ENCODE peak calls at places on chromosomes 6 and 20, in ten cellular contexts. B is cardiac muscle cell; R is HepG2; Z is right atrium auricular region; J is brain microvascular endothelial cell; F is vagina; H is hepatocyte; D is Peyer's patch; Y is AG04450; A is CD8-positive, alpha-beta T cell. U is an unnamed sample.

GRCh38 chr6:168121308-168121665 is 42.3 kb upstream of the FRMD1 start:
- DNase-seq in F (peak; percentile 67), R (no peak), Z (peak; percentile 11), B (no peak), J (no peak), A (no peak), D (no peak), H (no peak), Y (no peak), U (peak; percentile 49)

GRCh38 chr6:165889636-165890403 is 226.8 kb upstream of the PDE10A start:
- DNase-seq in Z (no peak), D (no peak), Y (no peak), R (peak; percentile 35), H (peak; percentile 67), B (peak; percentile 63), A (no peak), F (peak; percentile 77), J (peak; percentile 58), U (no peak)

GRCh38 chr6:108526739-108527174 is 34.0 kb upstream of the FOXO3 start:
- DNase-seq in H (peak; percentile 58), D (no peak), Z (no peak), B (peak; percentile 42), R (peak; percentile 55), F (no peak), Y (peak; percentile 7), J (peak; percentile 6), A (no peak), U (no peak)

GRCh38 chr20:47181056-47181862 is 175.2 kb downstream of the ZMYND8 start:
- DNase-seq in B (no peak), H (peak; percentile 60), D (no peak), F (no peak), A (no peak), Y (peak; percentile 29), R (peak; percentile 92), J (peak; percentile 77), Z (no peak), U (no peak)

GRCh38 chr6:99745651-99746050 is 139.0 kb downstream of the PRDM13 start:
- DNase-seq in H (no peak), F (no peak), R (no peak), Z (no peak), A (no peak), Y (no peak), B (no peak), J (peak; percentile 22), D (no peak), U (no peak)

GRCh38 chr20:5065489-5066383 is 54.0 kb downstream of the PCNA start:
- DNase-seq in H (no peak), A (no peak), J (peak; percentile 91), B (no peak), Y (peak; percentile 91), F (no peak), R (peak; percentile 84), D (no peak), Z (peak; percentile 78), U (peak; percentile 89)

GRCh38 chr6:39056191-39056590 is 7.6 kb downstream of the GLP1R start:
- DNase-seq in H (no peak), Z (no peak), Y (no peak), F (no peak), J (no peak), D (peak; percentile 15), A (no peak), R (no peak), B (no peak), U (no peak)

GRCh38 chr6:50259903-50260302 is 210.2 kb upstream of the DEFB112 start:
- DNase-seq in F (no peak), J (no peak), Y (no peak), D (no peak), A (no peak), Z (no peak), R (no peak), H (no peak), B (no peak), U (no peak)

GRCh38 chr6:108755257-108756240 is 92.7 kb upstream of the ARMC2 start:
- DNase-seq in F (peak; percentile 60), D (no peak), B (peak; percentile 32), Y (no peak), Z (no peak), H (no peak), A (no peak), J (no peak), R (no peak), U (no peak)

GRCh38 chr6:157981132-157981394 is 600 bp upstream of the SYNJ2 start:
- DNase-seq in A (no peak), Y (no peak), R (no peak), J (no peak), D (no peak), H (no peak), F (no peak), B (no peak), Z (no peak), U (no peak)

GRCh38 chr6:34689742-34690141 is 6.8 kb downstream of the ILRUN start:
- DNase-seq in Y (no peak), H (no peak), J (no peak), F (no peak), A (no peak), R (no peak), B (no peak), Z (no peak), D (no peak), U (no peak)

GRCh38 chr20:51930775-51931174 is 128.5 kb upstream of the SALL4 start:
- DNase-seq in F (no peak), Z (no peak), R (no peak), A (no peak), Y (peak; percentile 11), H (peak; percentile 68), J (peak; percentile 88), B (no peak), D (no peak), U (no peak)

GRCh38 chr6:22383016-22383415 is 86.2 kb upstream of the PRL start:
- DNase-seq in H (no peak), J (no peak), R (no peak), D (no peak), B (no peak), F (no peak), Z (no peak), Y (no peak), A (no peak), U (no peak)

GRCh38 chr20:29443819-29444218 is 1813.6 kb upstream of the DEFB115 start:
- DNase-seq in Z (no peak), H (no peak), R (no peak), Y (no peak), F (no peak), D (no peak), J (no peak), A (no peak), B (no peak), U (no peak)

GRCh38 chr6:151916075-151916474 is 108.6 kb downstream of the ESR1 start:
- DNase-seq in R (no peak), Y (no peak), D (no peak), F (no peak), J (no peak), Z (no peak), H (no peak), B (no peak), A (no peak), U (no peak)

GRCh38 chr6:151917531-151918329 is 110.2 kb downstream of the ESR1 start:
- DNase-seq in Z (no peak), A (no peak), H (no peak), D (no peak), R (no peak), F (peak; percentile 89), J (no peak), B (no peak), Y (no peak), U (no peak)

GRCh38 chr6:151914475-151914874 is 107.0 kb downstream of the ESR1 start:
- DNase-seq in H (no peak), A (no peak), Y (no peak), D (no peak), F (no peak), R (peak; percentile 7), Z (no peak), J (peak; percentile 12), B (no peak), U (no peak)

GRCh38 chr6:151911401-151911800 is 103.9 kb downstream of the ESR1 start:
- DNase-seq in H (no peak), D (no peak), F (no peak), A (no peak), J (no peak), B (no peak), R (no peak), Y (no peak), Z (no peak), U (no peak)

GRCh38 chr6:151916680-151917164 is 109.2 kb downstream of the ESR1 start:
- DNase-seq in Y (no peak), H (no peak), J (peak; percentile 88), D (no peak), A (no peak), R (no peak), F (peak; percentile 93), Z (no peak), B (no peak), U (no peak)
- H3K27ac ChIP-seq in Y (no peak overlapping the region), H (no peak overlapping the region), J (peak overlapping the region; percentile 77), D (no peak overlapping the region), A (no peak overlapping the region), R (no peak overlapping the region), F (peak overlapping the region; percentile 78), Z (no peak overlapping the region), B (no peak overlapping the region), U (no peak overlapping the region)

GRCh38 chr20:48949304-48950170 is 28.0 kb downstream of the ARFGEF2 start:
- DNase-seq in R (peak; percentile 35), Y (no peak), D (no peak), H (no peak), Z (no peak), A (no peak), J (no peak), F (no peak), B (peak; percentile 71), U (no peak)
- TF ChIP-seq CTCF in R (peak; percentile 42), Y (no peak), D (peak; percentile 4), H (no peak), Z (no peak), A (no peak), J (peak; percentile 21), F (no peak), B (peak; percentile 5), U (no peak)

GRCh38 chr20:44089987-44090674 is 96.9 kb downstream of the JPH2 start:
- DNase-seq in Z (no peak), R (peak; percentile 25), H (peak; percentile 44), J (peak; percentile 60), D (no peak), A (no peak), Y (no peak), F (no peak), B (no peak), U (no peak)
- H3K4me3 ChIP-seq in Z (no peak overlapping the region), R (no peak overlapping the region), H (no peak overlapping the region), J (no peak overlapping the region), D (no peak overlapping the region), A (no peak overlapping the region), Y (no peak overlapping the region), F (no peak overlapping the region), B (no peak overlapping the region), U (no peak overlapping the region)

DNA sequence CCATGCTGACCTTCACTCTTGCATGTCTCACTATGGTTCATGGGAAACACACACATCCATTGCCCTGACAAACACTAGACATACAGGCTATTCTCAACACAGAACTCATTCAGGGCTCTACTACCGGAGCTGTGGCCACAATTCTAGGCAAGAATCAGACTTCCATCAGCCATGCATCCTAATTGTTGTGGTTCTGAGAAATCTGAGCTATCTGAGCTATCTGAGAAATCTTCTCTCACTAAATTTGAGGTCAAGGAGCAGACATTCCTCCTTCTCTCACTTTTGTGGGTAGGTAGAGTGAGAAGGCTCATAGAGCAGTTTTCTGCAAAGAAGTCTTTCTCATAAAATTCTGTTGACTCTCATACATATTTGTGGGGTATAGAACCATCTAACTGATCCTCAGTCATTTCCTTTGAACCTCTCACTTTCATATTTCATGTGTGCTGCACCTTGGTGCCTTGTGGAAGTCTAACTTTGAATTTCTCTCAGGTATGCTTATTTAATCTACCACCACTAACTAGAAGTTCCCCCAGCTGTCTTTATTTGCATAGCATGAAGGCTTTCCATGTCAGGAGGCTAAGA is 43.6 kb downstream of the ADGRF1 start:
- DNase-seq in Z (no peak), R (no peak), F (no peak), H (no peak), A (no peak), D (no peak), J (peak; percentile 5), Y (no peak), B (no peak), U (no peak)
- H3K27ac ChIP-seq in Z (no peak overlapping the region), R (no peak overlapping the region), F (no peak overlapping the region), H (peak overlapping the region; percentile 32), A (no peak overlapping the region), D (no peak overlapping the region), J (no peak overlapping the region), Y (no peak overlapping the region), B (no peak overlapping the region), U (no peak overlapping the region)

U was measured in coronary artery.